ENCODE peak calls at places on chromosomes 11 and 22, in eight cellular contexts. J is cardiac fibroblast; P is stomach; K is pancreas; D is brain microvascular endothelial cell; Q is astrocyte of the cerebellum; R is choroid plexus epithelial cell; S is CD4-positive, alpha-beta T cell. G is an unnamed sample.

GRCh38 chr11:73200256-73200655 is 17.8 kb upstream of the P2RY2 start:
- DNase-seq in J (no peak), P (no peak), K (no peak), D (no peak), Q (no peak), R (peak; percentile 66), S (no peak), G (no peak)

GRCh38 chr11:68259122-68259959 is 12.4 kb downstream of the C11orf24 start:
- DNase-seq in J (no peak), P (no peak), K (no peak), D (no peak), Q (no peak), R (no peak), S (no peak), G (no peak)

GRCh38 chr11:3000032-3000961 is 8.2 kb upstream of the NAP1L4 start:
- DNase-seq in J (peak; percentile 39), P (peak; percentile 95), K (peak; percentile 82), D (peak; percentile 71), Q (peak; percentile 41), R (peak; percentile 86), S (no peak), G (no peak)

GRCh38 chr11:79768343-79768742 is 327.5 kb upstream of the TENM4 start:
- DNase-seq in J (no peak), P (peak; percentile 39), K (peak; percentile 15), D (no peak), Q (no peak), R (no peak), S (no peak), G (no peak)

GRCh38 chr11:67504023-67504949 is 877 bp downstream of the PITPNM1 start:
- DNase-seq in J (peak; percentile 22), P (no peak), K (peak; percentile 70), D (peak; percentile 12), Q (no peak), R (peak; percentile 52), S (no peak), G (no peak)

GRCh38 chr11:69546735-69547370 is 65.4 kb downstream of the LINC01488 start:
- DNase-seq in J (no peak), P (no peak), K (no peak), D (no peak), Q (no peak), R (no peak), S (no peak), G (no peak)

GRCh38 chr11:74535371-74536118 is 42.0 kb upstream of the LIPT2 start:
- DNase-seq in J (peak; percentile 11), P (no peak), K (no peak), D (no peak), Q (no peak), R (no peak), S (no peak), G (no peak)

GRCh38 chr11:17978553-17979287 is 34.1 kb downstream of the SERGEF start:
- DNase-seq in J (peak; percentile 62), P (peak; percentile 43), K (peak; percentile 29), D (peak; percentile 33), Q (peak; percentile 19), R (peak; percentile 64), S (no peak), G (peak; percentile 36)

GRCh38 chr22:29751139-29751538 is 15.7 kb downstream of the ZMAT5 start:
- DNase-seq in J (peak; percentile 59), P (no peak), K (no peak), D (no peak), Q (no peak), R (peak; percentile 61), S (no peak), G (no peak)

GRCh38 chr11:7635137-7635536 is 38.2 kb downstream of the CYB5R2 start:
- DNase-seq in J (no peak), P (peak; percentile 44), K (no peak), D (no peak), Q (no peak), R (no peak), S (no peak), G (no peak)

GRCh38 chr11:17547051-17547577 is at the start of gene OTOG:
- DNase-seq in J (peak; percentile 25), P (no peak), K (no peak), D (no peak), Q (no peak), R (peak; percentile 15), S (no peak), G (no peak)

GRCh38 chr11:102241026-102241425 is 76.3 kb upstream of the BIRC3 start:
- DNase-seq in J (peak; percentile 28), P (no peak), K (no peak), D (peak; percentile 24), Q (no peak), R (peak; percentile 70), S (no peak), G (peak; percentile 20)

GRCh38 chr11:70742553-70743291 is 344.4 kb downstream of the CTTN start:
- DNase-seq in J (no peak), P (peak; percentile 82), K (peak; percentile 54), D (no peak), Q (no peak), R (no peak), S (no peak), G (no peak)

GRCh38 chr11:58060939-58061672 is 30.4 kb downstream of the OR6Q1 start:
- DNase-seq in J (peak; percentile 37), P (no peak), K (no peak), D (no peak), Q (no peak), R (no peak), S (no peak), G (peak; percentile 41)

GRCh38 chr22:21650823-21651520 is 8.9 kb downstream of the SDF2L1 start:
- DNase-seq in J (no peak), P (no peak), K (no peak), D (no peak), Q (no peak), R (no peak), S (no peak), G (no peak)

GRCh38 chr22:49604732-49605302 is 222.9 kb downstream of the BRD1 start:
- DNase-seq in J (no peak), P (no peak), K (no peak), D (no peak), Q (no peak), R (no peak), S (no peak), G (no peak)

GRCh38 chr11:61120865-61121831 is 18.9 kb downstream of the CD5 start:
- DNase-seq in J (peak; percentile 16), P (peak; percentile 84), K (peak; percentile 75), D (no peak), Q (no peak), R (peak; percentile 43), S (peak; percentile 44), G (peak; percentile 10)

GRCh38 chr22:24230911-24231656 is 13.8 kb downstream of the GGT5 start:
- DNase-seq in J (peak; percentile 24), P (peak; percentile 74), K (peak; percentile 80), D (no peak), Q (no peak), R (no peak), S (peak; percentile 50), G (no peak)
- TF ChIP-seq CTCF in J (peak; percentile 38), P (no peak), K (peak; percentile 47), D (peak; percentile 60), Q (peak; percentile 27), R (peak; percentile 45), S (peak; percentile 42), G (peak; percentile 66)

DNA sequence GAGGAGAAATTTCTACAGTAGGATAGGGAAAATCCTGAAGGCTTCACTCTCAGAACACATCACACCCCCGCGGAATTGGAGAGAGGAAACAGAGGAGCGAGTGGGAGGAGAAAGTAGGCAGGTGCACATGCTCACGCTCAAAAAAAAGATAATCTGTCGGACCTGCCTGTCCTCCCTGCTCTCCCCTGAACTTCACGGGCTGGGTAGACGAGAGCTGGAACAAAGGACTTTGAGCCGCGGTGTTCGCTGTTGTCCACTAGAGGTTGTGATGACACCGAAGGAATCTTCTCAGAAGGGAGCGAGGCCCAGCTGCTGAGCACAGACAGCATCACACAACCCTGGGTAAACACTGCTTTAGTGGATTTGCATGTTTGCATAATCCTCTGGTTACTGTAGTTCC is 5.0 kb downstream of the SEZ6L start:
- DNase-seq in J (no peak), P (no peak), K (no peak), D (no peak), Q (no peak), R (no peak), S (no peak), G (peak; percentile 15)
- TF ChIP-seq CTCF in J (no peak), P (no peak), K (no peak), D (peak; percentile 18), Q (no peak), R (no peak), S (no peak), G (peak; percentile 24)

GRCh38 chr11:1949922-1950321 is 2.8 kb downstream of the MRPL23 start:
- DNase-seq in J (no peak), P (no peak), K (no peak), D (no peak), Q (no peak), R (no peak), S (no peak), G (no peak)

GRCh38 chr11:1952806-1953482 is 5.8 kb downstream of the MRPL23 start:
- DNase-seq in J (no peak), P (no peak), K (no peak), D (no peak), Q (no peak), R (no peak), S (no peak), G (no peak)

GRCh38 chr11:1949302-1949701 is 2.2 kb downstream of the MRPL23 start:
- DNase-seq in J (no peak), P (no peak), K (no peak), D (no peak), Q (no peak), R (no peak), S (no peak), G (no peak)

GRCh38 chr11:1948389-1948788 is 1.3 kb downstream of the MRPL23 start:
- DNase-seq in J (no peak), P (no peak), K (no peak), D (no peak), Q (no peak), R (no peak), S (no peak), G (no peak)

DNA sequence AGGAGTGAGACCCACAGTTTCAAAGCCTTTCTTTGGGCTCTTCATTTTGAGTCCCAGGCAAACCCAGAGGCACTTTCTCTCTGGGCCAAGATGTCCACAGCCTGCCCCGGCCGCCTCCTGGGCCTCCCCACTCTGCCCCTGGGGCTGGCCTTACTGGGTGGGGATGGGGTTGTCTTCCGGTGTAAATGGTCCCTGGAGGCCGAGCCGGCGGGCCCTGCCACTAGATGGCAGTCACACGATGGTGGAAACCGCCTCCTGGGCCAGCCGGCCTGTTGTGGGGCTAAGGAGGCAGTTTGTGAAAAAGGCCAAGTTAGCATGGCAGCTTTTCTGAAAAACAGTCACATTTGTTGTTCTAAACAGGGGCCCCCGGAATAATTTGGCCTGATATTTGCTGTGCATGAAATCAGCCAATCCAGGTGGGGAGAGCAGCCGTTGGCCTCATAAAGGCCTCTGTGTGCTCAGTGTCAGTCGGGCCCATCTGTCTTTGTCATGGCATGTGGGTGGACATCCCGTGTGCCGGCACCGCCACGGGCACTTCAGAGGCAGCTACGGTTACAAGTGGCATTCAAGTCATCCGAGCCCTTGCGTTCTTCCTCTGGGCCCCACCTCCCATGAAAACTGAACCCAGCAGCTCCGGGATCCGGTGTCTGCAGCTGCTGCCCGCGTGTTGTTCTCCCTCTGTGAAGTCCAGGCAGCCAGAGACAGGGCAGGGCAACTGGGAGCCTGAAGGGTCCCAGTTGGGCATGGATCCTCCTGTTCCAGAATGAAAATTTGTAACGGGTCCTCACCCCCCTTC is 6.6 kb downstream of the MRPL23 start:
- DNase-seq in J (no peak), P (no peak), K (no peak), D (no peak), Q (no peak), R (no peak), S (no peak), G (no peak)
- TF ChIP-seq CTCF in J (no peak), P (no peak), K (no peak), D (no peak), Q (no peak), R (no peak), S (no peak), G (peak; percentile 59)

GRCh38 chr11:10413268-10413667 is 41.8 kb upstream of the AMPD3 start:
- DNase-seq in J (peak; percentile 48), P (no peak), K (no peak), D (peak; percentile 36), Q (no peak), R (peak; percentile 74), S (peak; percentile 20), G (peak; percentile 11)
- TF ChIP-seq CTCF in J (peak; percentile 19), P (no peak), K (no peak), D (peak; percentile 55), Q (no peak), R (peak; percentile 58), S (peak; percentile 61), G (peak; percentile 47)

G was measured in HFFc6.